ENCODE peak calls at places on chromosomes 2 and 18, in five cellular contexts. One of them, this sample, is unnamed.

GRCh38 chr18:24530630-24531111 is 70.2 kb downstream of the HRH4 start:
- DNase-seq in NCI-H1436 treated with DMSO at 0.1 percent for 48 hours: no peak
- DNase-seq in hepatic stellate cell: peak; percentile 11
- DNase-seq in H54: no peak
- DNase-seq in left cardiac atrium: no peak
- DNase-seq in this sample: no peak

GRCh38 chr2:15155959-15156574 is 405.1 kb downstream of the NBAS start:
- DNase-seq in H54: no peak
- DNase-seq in hepatic stellate cell: no peak
- DNase-seq in NCI-H1436 treated with DMSO at 0.1 percent for 48 hours: no peak
- DNase-seq in left cardiac atrium: no peak
- DNase-seq in this sample: no peak

GRCh38 chr2:128578406-128579385 is 260.0 kb upstream of the HS6ST1 start:
- DNase-seq in H54: no peak
- DNase-seq in hepatic stellate cell: no peak
- DNase-seq in NCI-H1436 treated with DMSO at 0.1 percent for 48 hours: no peak
- DNase-seq in left cardiac atrium: no peak
- DNase-seq in this sample: peak; percentile 64

GRCh38 chr2:18848641-18849040 is 259.3 kb upstream of the NT5C1B start:
- DNase-seq in H54: no peak
- DNase-seq in NCI-H1436 treated with DMSO at 0.1 percent for 48 hours: no peak
- DNase-seq in left cardiac atrium: no peak
- DNase-seq in hepatic stellate cell: no peak
- DNase-seq in this sample: no peak

GRCh38 chr2:190563109-190563508 is 28.6 kb upstream of the NEMP2 start:
- DNase-seq in hepatic stellate cell: no peak
- DNase-seq in left cardiac atrium: no peak
- DNase-seq in H54: no peak
- DNase-seq in NCI-H1436 treated with DMSO at 0.1 percent for 48 hours: no peak
- DNase-seq in this sample: peak; percentile 69

GRCh38 chr2:97728091-97728596 is 14.8 kb downstream of the ZAP70 start:
- DNase-seq in left cardiac atrium: peak; percentile 66
- DNase-seq in hepatic stellate cell: no peak
- DNase-seq in NCI-H1436 treated with DMSO at 0.1 percent for 48 hours: peak; percentile 4
- DNase-seq in H54: peak; percentile 58
- DNase-seq in this sample: peak; percentile 41

GRCh38 chr2:136407952-136408318 is 290.0 kb upstream of the CXCR4 start:
- DNase-seq in hepatic stellate cell: no peak
- DNase-seq in left cardiac atrium: no peak
- DNase-seq in H54: no peak
- DNase-seq in NCI-H1436 treated with DMSO at 0.1 percent for 48 hours: no peak
- DNase-seq in this sample: no peak

GRCh38 chr2:207067476-207067875 is 98.3 kb downstream of the KLF7 start:
- DNase-seq in NCI-H1436 treated with DMSO at 0.1 percent for 48 hours: no peak
- DNase-seq in hepatic stellate cell: no peak
- DNase-seq in H54: no peak
- DNase-seq in left cardiac atrium: no peak
- DNase-seq in this sample: no peak

GRCh38 chr2:221716434-221717303 is 144.6 kb upstream of the EPHA4 start:
- DNase-seq in NCI-H1436 treated with DMSO at 0.1 percent for 48 hours: no peak
- DNase-seq in H54: peak; percentile 7
- DNase-seq in left cardiac atrium: no peak
- DNase-seq in hepatic stellate cell: no peak
- DNase-seq in this sample: no peak

GRCh38 chr2:74261204-74261864 is 62.9 kb downstream of the MTHFD2 start:
- DNase-seq in NCI-H1436 treated with DMSO at 0.1 percent for 48 hours: no peak
- DNase-seq in left cardiac atrium: no peak
- DNase-seq in hepatic stellate cell: peak; percentile 44
- DNase-seq in H54: peak; percentile 29
- DNase-seq in this sample: no peak

GRCh38 chr2:69652206-69652605 is 8.7 kb upstream of the AAK1 start:
- DNase-seq in hepatic stellate cell: peak; percentile 70
- DNase-seq in H54: peak; percentile 61
- DNase-seq in left cardiac atrium: no peak
- DNase-seq in NCI-H1436 treated with DMSO at 0.1 percent for 48 hours: no peak
- DNase-seq in this sample: no peak

GRCh38 chr18:79873449-79874110 is 75.8 kb downstream of the KCNG2 start:
- DNase-seq in left cardiac atrium: no peak
- DNase-seq in hepatic stellate cell: no peak
- DNase-seq in NCI-H1436 treated with DMSO at 0.1 percent for 48 hours: no peak
- DNase-seq in H54: no peak
- DNase-seq in this sample: no peak

GRCh38 chr18:21315741-21316187 is 73.7 kb downstream of the GREB1L start:
- DNase-seq in left cardiac atrium: no peak
- DNase-seq in H54: no peak
- DNase-seq in NCI-H1436 treated with DMSO at 0.1 percent for 48 hours: no peak
- DNase-seq in hepatic stellate cell: no peak
- DNase-seq in this sample: no peak

GRCh38 chr2:143891879-143892308 is 628.0 kb downstream of the ZEB2 start:
- DNase-seq in NCI-H1436 treated with DMSO at 0.1 percent for 48 hours: no peak
- DNase-seq in hepatic stellate cell: no peak
- DNase-seq in left cardiac atrium: no peak
- DNase-seq in H54: no peak
- DNase-seq in this sample: no peak

GRCh38 chr2:172698041-172698863 is 37.4 kb upstream of the RAPGEF4 start:
- DNase-seq in NCI-H1436 treated with DMSO at 0.1 percent for 48 hours: no peak
- DNase-seq in left cardiac atrium: no peak
- DNase-seq in H54: peak; percentile 55
- DNase-seq in hepatic stellate cell: peak; percentile 56
- DNase-seq in this sample: no peak

GRCh38 chr2:196702641-196703040 is 63.1 kb downstream of the CCDC150 start:
- DNase-seq in NCI-H1436 treated with DMSO at 0.1 percent for 48 hours: no peak
- DNase-seq in H54: no peak
- DNase-seq in left cardiac atrium: no peak
- DNase-seq in hepatic stellate cell: no peak
- DNase-seq in this sample: no peak

GRCh38 chr2:183172220-183172887 is 48.1 kb downstream of the NUP35 start:
- DNase-seq in left cardiac atrium: no peak
- DNase-seq in hepatic stellate cell: no peak
- DNase-seq in NCI-H1436 treated with DMSO at 0.1 percent for 48 hours: no peak
- DNase-seq in H54: no peak
- DNase-seq in this sample: peak; percentile 53